ENCODE peak calls at places on chromosomes 1 and 21, in eight cellular contexts. W is BJ, R is cardiac muscle cell, U is foreskin fibroblast, L is Calu3, P is MM.1S, V is heart left ventricle, J is GM10248. Q is an unnamed sample.

GRCh38 chr1:55571767-55572166 is 356.6 kb upstream of the USP24 start:
- DNase-seq in J (no peak), U (no peak), P (no peak), V (no peak), R (no peak), L (no peak), W (no peak), Q (no peak)

GRCh38 chr1:100536031-100536430 is 1.9 kb upstream of the GPR88 start:
- DNase-seq in L (no peak), U (no peak), J (peak), R (no peak), V (no peak), P (peak), W (no peak), Q (peak)

GRCh38 chr1:89065077-89065868 is at the start of gene GBP1:
- DNase-seq in J (no peak), P (peak), L (no peak), V (no peak), R (peak), U (peak), W (peak), Q (no peak)

GRCh38 chr21:44052071-44052829 is 40.1 kb downstream of the TRAPPC10 start:
- DNase-seq in V (no peak), R (no peak), P (no peak), U (no peak), J (no peak), W (no peak), L (no peak), Q (no peak)

GRCh38 chr21:43204638-43205037 is 35.8 kb downstream of the CRYAA start:
- DNase-seq in P (no peak), L (no peak), J (no peak), U (no peak), V (peak), R (no peak), W (no peak), Q (no peak)

GRCh38 chr1:16138772-16139221 is 17.1 kb downstream of the EPHA2 start:
- DNase-seq in P (no peak), U (no peak), J (no peak), L (peak), V (no peak), R (no peak), W (no peak), Q (no peak)

GRCh38 chr1:10800778-10801177 is 4.3 kb upstream of the CASZ1 start:
- DNase-seq in U (no peak), L (no peak), P (no peak), R (no peak), W (no peak), V (no peak), J (no peak), Q (no peak)

GRCh38 chr21:25115021-25115420 is 492.3 kb downstream of the MRPL39 start:
- DNase-seq in V (no peak), P (peak), R (no peak), L (no peak), J (no peak), U (no peak), W (no peak), Q (no peak)

GRCh38 chr1:112990271-112990670 is 34.3 kb upstream of the SLC16A1 start:
- DNase-seq in W (no peak), L (no peak), V (no peak), U (no peak), R (no peak), J (no peak), P (no peak), Q (no peak)

GRCh38 chr1:215842905-215843304 is 275.8 kb downstream of the KCTD3 start:
- DNase-seq in R (no peak), L (no peak), U (no peak), P (no peak), J (no peak), W (no peak), V (no peak), Q (no peak)

GRCh38 chr1:208682664-208683013 is 438.5 kb upstream of the PLXNA2 start:
- DNase-seq in U (no peak), L (no peak), J (no peak), P (no peak), V (no peak), W (no peak), R (no peak), Q (no peak)

GRCh38 chr1:242523282-242523967 is 1.1 kb downstream of the PLD5 start:
- DNase-seq in P (no peak), L (no peak), W (no peak), U (no peak), J (no peak), R (peak), V (no peak), Q (no peak)

GRCh38 chr1:150578278-150579109 is 916 bp downstream of the MCL1 start:
- DNase-seq in U (peak), P (peak), J (peak), W (peak), V (peak), L (peak), R (peak), Q (no peak)

GRCh38 chr21:40245021-40245420 is 377.8 kb downstream of the PCP4 start:
- DNase-seq in J (no peak), R (no peak), W (no peak), P (no peak), V (no peak), U (no peak), L (no peak), Q (no peak)

GRCh38 chr21:17003221-17003620 is 509.6 kb upstream of the CXADR start:
- DNase-seq in L (no peak), R (no peak), W (peak), V (no peak), P (no peak), U (peak), J (no peak), Q (no peak)

GRCh38 chr1:89622895-89623294 is 10.0 kb upstream of the LRRC8C start:
- DNase-seq in L (no peak), V (no peak), P (peak), U (no peak), J (no peak), R (no peak), W (no peak), Q (no peak)

GRCh38 chr1:229798558-229798957 is 172.5 kb downstream of the URB2 start:
- DNase-seq in R (no peak), L (no peak), J (no peak), U (no peak), V (no peak), P (no peak), W (no peak), Q (no peak)

GRCh38 chr21:45584786-45585185 is 42.5 kb upstream of the SLC19A1 start:
- DNase-seq in P (no peak), W (no peak), R (no peak), L (no peak), V (no peak), J (no peak), U (no peak), Q (no peak)

GRCh38 chr1:2940178-2940577 is 81.1 kb upstream of the ACTRT2 start:
- DNase-seq in P (no peak), L (no peak), V (no peak), W (no peak), R (no peak), U (no peak), J (no peak), Q (no peak)

GRCh38 chr1:234515411-234515810 is 36.4 kb upstream of the TARBP1 start:
- DNase-seq in L (no peak), V (no peak), P (no peak), W (no peak), R (no peak), J (no peak), U (peak), Q (no peak)

GRCh38 chr21:31078796-31079195 is 40.5 kb upstream of the KRTAP19-8 start:
- DNase-seq in J (no peak), L (no peak), R (no peak), W (no peak), V (no peak), U (no peak), P (no peak), Q (peak)

GRCh38 chr1:106055900-106056299 is 1000.6 kb upstream of the PRMT6 start:
- DNase-seq in L (no peak), J (no peak), R (no peak), W (no peak), P (no peak), U (no peak), V (peak), Q (no peak)

GRCh38 chr1:24481098-24481497 is 21.5 kb upstream of the RCAN3 start:
- DNase-seq in R (no peak), J (peak), L (no peak), U (no peak), W (no peak), V (no peak), P (peak), Q (peak)

GRCh38 chr1:148309940-148310500 is 157.9 kb upstream of the NBPF11 start:
- DNase-seq in R (no peak), L (no peak), V (no peak), P (no peak), W (no peak), J (no peak), U (no peak), Q (no peak)

GRCh38 chr1:41397943-41398342 is 36.7 kb downstream of the FOXO6 start:
- DNase-seq in L (no peak), V (no peak), W (no peak), U (no peak), P (no peak), R (no peak), J (no peak), Q (no peak)

GRCh38 chr1:184418955-184419733 is 32.3 kb downstream of the C1orf21 start:
- DNase-seq in W (no peak), R (no peak), J (no peak), L (peak), V (no peak), P (no peak), U (peak), Q (no peak)

GRCh38 chr1:41792485-41792770 is 126.3 kb downstream of the HIVEP3 start:
- DNase-seq in L (no peak), W (no peak), R (no peak), P (no peak), U (no peak), J (no peak), V (no peak), Q (no peak)

GRCh38 chr21:38716088-38716487 is 89.6 kb upstream of the ETS2 start:
- DNase-seq in W (no peak), R (no peak), U (no peak), V (no peak), L (no peak), J (no peak), P (no peak), Q (no peak)

GRCh38 chr1:162876751-162877150 is 15.8 kb upstream of the CCDC190 start:
- DNase-seq in W (no peak), L (no peak), U (no peak), R (no peak), V (no peak), P (no peak), J (no peak), Q (no peak)

GRCh38 chr1:8602471-8603219 is 214.8 kb downstream of the RERE start:
- DNase-seq in R (no peak), V (no peak), J (no peak), L (no peak), P (peak), W (no peak), U (no peak), Q (no peak)

GRCh38 chr1:87206044-87206443 is 122.6 kb upstream of the LMO4 start:
- DNase-seq in W (no peak), R (no peak), L (no peak), J (no peak), V (no peak), U (no peak), P (no peak), Q (no peak)

GRCh38 chr1:34787461-34788420 is 5.1 kb upstream of the GJA4 start:
- DNase-seq in R (no peak), W (no peak), L (no peak), V (no peak), J (no peak), U (no peak), P (peak), Q (no peak)

GRCh38 chr1:42385283-42385682 is 4.7 kb downstream of the RIMKLA start:
- DNase-seq in L (no peak), W (no peak), R (no peak), U (no peak), P (no peak), J (no peak), V (no peak), Q (no peak)

GRCh38 chr1:79074975-79075374 is 68.4 kb upstream of the ADGRL4 start:
- DNase-seq in L (no peak), J (no peak), U (no peak), R (no peak), W (no peak), V (no peak), P (no peak), Q (no peak)

GRCh38 chr1:197924516-197925123 is 7.4 kb downstream of the LHX9 start:
- DNase-seq in V (no peak), P (peak), R (peak), U (no peak), J (no peak), W (no peak), L (peak), Q (no peak)

GRCh38 chr1:229388876-229389580 is 44.9 kb downstream of the ACTA1 start:
- DNase-seq in J (no peak), R (no peak), L (no peak), U (peak), W (no peak), V (no peak), P (no peak), Q (no peak)

GRCh38 chr1:24586970-24587820 is 31.3 kb downstream of the NCMAP start:
- DNase-seq in U (peak), V (no peak), J (peak), R (peak), L (peak), P (peak), W (no peak), Q (peak)

GRCh38 chr1:23727362-23727811 is 15.9 kb upstream of the ELOA start:
- DNase-seq in R (no peak), J (peak), L (peak), U (peak), P (no peak), V (peak), W (no peak), Q (no peak)

DNA sequence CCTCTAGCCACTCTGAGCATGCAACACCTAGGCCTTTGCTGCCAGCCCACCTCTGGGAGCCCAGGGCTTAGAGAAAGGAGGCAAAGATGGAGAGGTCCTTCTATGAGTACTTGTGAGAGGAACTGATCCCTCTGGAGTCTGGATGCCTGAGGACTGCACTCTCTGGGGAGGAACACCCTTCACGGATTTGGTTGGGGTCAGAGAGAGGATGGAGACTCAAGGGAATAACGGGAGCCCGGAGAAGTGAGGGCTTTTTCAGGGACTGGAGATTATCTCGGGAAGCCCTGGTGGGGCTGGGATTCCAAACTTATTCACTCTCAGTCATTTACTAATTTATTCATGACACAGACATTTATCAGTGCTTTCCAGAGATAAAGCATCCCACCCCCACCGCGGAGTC is 438 bp upstream of the C1orf232 start:
- DNase-seq in W (no peak), L (no peak), J (no peak), U (no peak), P (no peak), V (no peak), R (no peak), Q (no peak)
- TF ChIP-seq CTCF in W (no peak), L (no peak), J (no peak), U (no peak), P (no peak), V (no peak), R (no peak), Q (no peak)

GRCh38 chr21:46617267-46618051 is 12.6 kb upstream of the S100B start:
- DNase-seq in R (no peak), W (no peak), L (no peak), V (no peak), P (no peak), U (no peak), J (no peak), Q (no peak)
- TF ChIP-seq CTCF in R (no peak), W (no peak), L (no peak), V (no peak), P (no peak), U (no peak), J (no peak), Q (no peak)

GRCh38 chr1:156195853-156196252 is 1.9 kb downstream of the SLC25A44 start:
- DNase-seq in R (no peak), U (no peak), J (no peak), V (no peak), L (no peak), W (no peak), P (no peak), Q (no peak)

GRCh38 chr1:156193488-156194299 is at the start of gene SLC25A44:
- DNase-seq in P (peak), J (peak), V (peak), R (peak), U (peak), L (peak), W (peak), Q (peak)

GRCh38 chr1:156194300-156194652 is 372 bp downstream of the SLC25A44 start:
- DNase-seq in L (no peak), V (no peak), R (no peak), J (peak), U (no peak), P (no peak), W (no peak), Q (no peak)

GRCh38 chr1:156191292-156191954 is 2.5 kb upstream of the SLC25A44 start:
- DNase-seq in J (no peak), P (no peak), R (no peak), W (no peak), U (no peak), L (no peak), V (no peak), Q (no peak)

DNA sequence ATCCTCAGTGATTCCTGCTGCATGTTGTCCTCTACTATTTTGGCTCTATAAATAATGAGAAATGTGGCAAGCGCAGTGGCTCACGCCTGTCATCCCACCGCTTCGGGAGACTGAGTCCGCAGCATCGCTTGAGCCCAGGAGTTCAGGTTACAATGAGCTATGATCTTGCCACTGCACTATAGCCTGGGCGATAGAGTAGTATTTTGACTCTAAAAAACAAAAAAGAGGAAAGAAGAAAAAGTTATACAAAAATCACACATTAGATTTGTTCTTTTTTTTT is 756 bp upstream of the SLC25A44 start:
- DNase-seq in R (no peak), V (no peak), L (no peak), P (no peak), U (no peak), J (no peak), W (no peak), Q (no peak)
- TF ChIP-seq CTCF in R (no peak), V (no peak), L (no peak), P (peak), U (no peak), J (no peak), W (no peak), Q (no peak)

DNA sequence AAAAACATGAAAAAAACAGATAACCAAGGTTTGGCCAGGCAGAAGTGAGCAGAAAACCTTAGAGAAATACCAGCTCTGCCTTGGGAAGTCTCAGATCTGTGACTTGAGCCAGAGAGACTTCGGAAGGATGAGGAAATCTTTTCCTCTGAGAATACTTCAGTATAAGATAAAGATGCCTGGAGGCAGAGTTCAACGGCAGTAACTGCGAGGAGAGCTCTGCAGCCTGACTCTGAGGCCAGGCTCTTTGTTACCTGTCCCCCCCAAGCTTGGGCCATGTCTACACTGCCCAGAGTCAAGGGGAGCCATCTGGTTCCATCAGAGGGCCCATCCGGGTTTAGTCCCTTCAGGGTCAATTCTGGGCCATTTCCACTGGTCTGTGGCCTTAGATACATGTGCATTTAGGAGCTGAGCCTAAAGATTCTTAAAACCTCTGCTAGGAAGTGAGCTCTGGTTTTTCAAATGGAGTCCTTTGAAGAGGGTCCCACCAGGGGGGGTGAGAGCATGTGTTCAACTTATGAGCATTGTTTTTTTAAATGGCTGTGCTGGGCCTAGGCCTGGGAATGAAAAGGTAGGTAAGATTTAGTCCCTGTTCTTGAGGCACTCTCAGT is 8.7 kb downstream of the KIRREL1 start:
- DNase-seq in P (no peak), W (no peak), U (no peak), J (no peak), L (no peak), V (no peak), R (peak), Q (no peak)
- TF ChIP-seq CTCF in P (no peak), W (no peak), U (peak), J (no peak), L (no peak), V (no peak), R (peak), Q (no peak)

GRCh38 chr1:111506561-111506960 is 3.1 kb upstream of the ADORA3 start:
- DNase-seq in L (no peak), R (no peak), V (no peak), U (no peak), J (no peak), W (no peak), P (no peak), Q (no peak)

GRCh38 chr1:111504097-111504496 is 664 bp upstream of the ADORA3 start:
- DNase-seq in W (no peak), P (no peak), R (no peak), V (no peak), J (no peak), U (no peak), L (no peak), Q (no peak)

GRCh38 chr1:111505641-111506119 is 2.2 kb upstream of the ADORA3 start:
- DNase-seq in J (peak), U (no peak), P (peak), L (no peak), W (no peak), R (no peak), V (no peak), Q (peak)

GRCh38 chr1:111510003-111510380 is 6.6 kb upstream of the ADORA3 start:
- DNase-seq in P (no peak), V (peak), L (no peak), R (peak), J (no peak), W (no peak), U (no peak), Q (no peak)

GRCh38 chr1:111507411-111508201 is 4.2 kb upstream of the ADORA3 start:
- DNase-seq in P (peak), L (peak), V (peak), U (peak), R (peak), W (no peak), J (peak), Q (peak)
- TF ChIP-seq CTCF in P (no peak), L (no peak), V (no peak), U (peak), R (peak), W (peak), J (no peak), Q (peak)

DNA sequence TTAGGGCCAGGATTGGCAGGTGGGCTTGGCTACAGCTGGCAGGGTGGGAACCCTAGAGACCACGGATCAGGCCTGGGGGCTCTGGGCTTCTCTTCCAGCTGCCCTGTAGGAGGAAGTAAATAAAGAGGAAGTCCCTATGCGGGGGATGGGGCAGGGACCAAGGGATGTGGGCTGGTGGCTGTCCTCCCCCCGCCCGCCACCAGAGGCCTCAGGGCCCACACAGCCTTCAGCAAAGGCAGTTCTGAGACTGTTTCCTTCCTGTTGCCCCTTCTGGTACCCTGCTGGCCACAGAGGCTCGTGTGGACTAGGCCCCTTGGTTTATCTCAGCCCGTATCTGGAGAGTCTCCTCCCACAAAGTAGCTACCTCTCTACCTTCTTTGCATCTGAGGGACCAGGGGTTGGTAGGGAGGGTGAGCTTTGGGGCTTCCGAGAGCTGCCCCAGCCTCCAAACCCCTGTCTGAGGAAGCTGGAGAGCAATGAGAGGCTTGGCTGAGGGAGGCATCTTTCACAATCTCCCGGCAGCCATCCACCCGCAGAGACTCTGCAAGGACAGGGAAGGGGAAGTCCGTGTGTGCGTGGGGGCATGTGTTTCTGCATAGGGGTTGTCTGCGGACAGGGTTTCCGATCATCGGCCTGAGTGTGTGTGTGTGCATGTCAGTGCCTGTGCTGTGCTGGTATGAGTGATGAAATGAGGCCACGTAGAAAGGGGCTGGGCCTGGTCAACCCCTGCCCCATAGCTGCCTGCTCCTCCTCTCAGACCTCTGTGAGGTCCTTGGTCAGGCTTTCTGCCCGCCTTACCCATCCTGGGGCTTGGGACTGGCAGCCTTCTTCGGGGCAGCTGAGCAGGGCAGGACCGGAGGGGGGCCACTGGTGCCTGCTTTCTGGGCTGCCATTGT is 12.5 kb downstream of the RPS6KA1 start:
- DNase-seq in P (peak), V (peak), W (no peak), L (peak), J (peak), R (peak), U (peak), Q (peak)
- TF ChIP-seq CTCF in P (peak), V (peak), W (no peak), L (no peak), J (peak), R (peak), U (peak), Q (peak)